ENCODE peak calls at places on chromosomes 11 and 22, in four cellular contexts. One of them, this sample, is unnamed.

GRCh38 chr11:69497221-69497787 is 15.8 kb downstream of the LINC01488 start:
- DNase-seq in right lobe of liver: peak; percentile 65
- DNase-seq in cardiac fibroblast: peak; percentile 96
- DNase-seq in heart left ventricle: peak; percentile 94
- DNase-seq in this sample: peak; percentile 89

GRCh38 chr11:2263012-2263565 is 7.3 kb downstream of the ASCL2 start:
- DNase-seq in heart left ventricle: no peak
- DNase-seq in cardiac fibroblast: no peak
- DNase-seq in right lobe of liver: no peak
- DNase-seq in this sample: no peak

GRCh38 chr22:37370306-37370979 is 56.8 kb downstream of the ELFN2 start:
- DNase-seq in right lobe of liver: no peak
- DNase-seq in heart left ventricle: peak; percentile 45
- DNase-seq in cardiac fibroblast: no peak
- DNase-seq in this sample: no peak

GRCh38 chr11:106503901-106504300 is 426.4 kb downstream of the AASDHPPT start:
- DNase-seq in cardiac fibroblast: peak; percentile 27
- DNase-seq in right lobe of liver: no peak
- DNase-seq in heart left ventricle: no peak
- DNase-seq in this sample: no peak

GRCh38 chr11:417652-418342 is 3.0 kb upstream of the SIGIRR start:
- DNase-seq in right lobe of liver: no peak
- DNase-seq in heart left ventricle: peak; percentile 26
- DNase-seq in cardiac fibroblast: no peak
- DNase-seq in this sample: no peak

GRCh38 chr11:131884461-131885073 is 514.2 kb downstream of the NTM start:
- DNase-seq in heart left ventricle: no peak
- DNase-seq in cardiac fibroblast: no peak
- DNase-seq in right lobe of liver: no peak
- DNase-seq in this sample: no peak

GRCh38 chr11:25065711-25066110 is 568.9 kb downstream of the LUZP2 start:
- DNase-seq in heart left ventricle: no peak
- DNase-seq in right lobe of liver: no peak
- DNase-seq in cardiac fibroblast: peak; percentile 0
- DNase-seq in this sample: peak; percentile 5

GRCh38 chr11:109123811-109124787 is 297.9 kb upstream of the C11orf87 start:
- DNase-seq in heart left ventricle: peak; percentile 70
- DNase-seq in cardiac fibroblast: peak; percentile 58
- DNase-seq in right lobe of liver: no peak
- DNase-seq in this sample: no peak

GRCh38 chr11:118002010-118002540 is 15.9 kb downstream of the IL10RA start:
- DNase-seq in cardiac fibroblast: no peak
- DNase-seq in right lobe of liver: peak; percentile 39
- DNase-seq in heart left ventricle: no peak
- DNase-seq in this sample: no peak

GRCh38 chr11:93737904-93738612 is 3.2 kb downstream of the TAF1D start:
- DNase-seq in cardiac fibroblast: no peak
- DNase-seq in right lobe of liver: no peak
- DNase-seq in heart left ventricle: no peak
- DNase-seq in this sample: no peak

GRCh38 chr11:120386774-120387371 is 50.7 kb downstream of the ARHGEF12 start:
- DNase-seq in right lobe of liver: no peak
- DNase-seq in cardiac fibroblast: no peak
- DNase-seq in heart left ventricle: no peak
- DNase-seq in this sample: no peak

GRCh38 chr11:132028380-132029240 is 658.2 kb downstream of the NTM start:
- DNase-seq in cardiac fibroblast: no peak
- DNase-seq in heart left ventricle: no peak
- DNase-seq in right lobe of liver: no peak
- DNase-seq in this sample: peak; percentile 36

GRCh38 chr22:30922151-30922611 is 46.4 kb downstream of the MORC2 start:
- DNase-seq in heart left ventricle: peak; percentile 72
- DNase-seq in right lobe of liver: peak; percentile 85
- DNase-seq in cardiac fibroblast: peak; percentile 69
- DNase-seq in this sample: peak; percentile 3

GRCh38 chr22:29871684-29872083 is 11.3 kb upstream of the MTMR3 start:
- DNase-seq in right lobe of liver: peak; percentile 29
- DNase-seq in heart left ventricle: no peak
- DNase-seq in cardiac fibroblast: no peak
- DNase-seq in this sample: no peak

GRCh38 chr11:20373102-20373501 is 9.6 kb downstream of the HTATIP2 start:
- DNase-seq in cardiac fibroblast: no peak
- DNase-seq in right lobe of liver: no peak
- DNase-seq in heart left ventricle: no peak
- DNase-seq in this sample: no peak

GRCh38 chr11:65487467-65488272 is 11.2 kb upstream of the MALAT1 start:
- DNase-seq in heart left ventricle: peak; percentile 100
- DNase-seq in cardiac fibroblast: peak; percentile 100
- DNase-seq in right lobe of liver: peak; percentile 94
- DNase-seq in this sample: peak; percentile 100

GRCh38 chr11:19089421-19089820 is 27.5 kb upstream of the ZDHHC13 start:
- DNase-seq in right lobe of liver: no peak
- DNase-seq in heart left ventricle: no peak
- DNase-seq in cardiac fibroblast: no peak
- DNase-seq in this sample: no peak

GRCh38 chr22:24097961-24098391 is 83.3 kb upstream of the SUSD2 start:
- DNase-seq in heart left ventricle: no peak
- DNase-seq in cardiac fibroblast: no peak
- DNase-seq in right lobe of liver: peak; percentile 34
- DNase-seq in this sample: no peak

GRCh38 chr11:44944181-44944852 is 6.4 kb downstream of the TP53I11 start:
- DNase-seq in right lobe of liver: no peak
- DNase-seq in heart left ventricle: no peak
- DNase-seq in cardiac fibroblast: no peak
- DNase-seq in this sample: no peak

GRCh38 chr22:27170491-27170890 is 513.1 kb downstream of the MIAT start:
- DNase-seq in cardiac fibroblast: peak; percentile 89
- DNase-seq in heart left ventricle: no peak
- DNase-seq in right lobe of liver: no peak
- DNase-seq in this sample: peak; percentile 90

GRCh38 chr11:71537537-71537936 is 288 bp upstream of the KRTAP5-8 start:
- DNase-seq in heart left ventricle: no peak
- DNase-seq in cardiac fibroblast: no peak
- DNase-seq in right lobe of liver: no peak
- DNase-seq in this sample: no peak

GRCh38 chr11:1827095-1827797 is 7.5 kb upstream of the SYT8 start:
- DNase-seq in heart left ventricle: peak; percentile 82
- DNase-seq in right lobe of liver: peak; percentile 77
- DNase-seq in cardiac fibroblast: peak; percentile 93
- DNase-seq in this sample: peak; percentile 78

GRCh38 chr11:88886796-88887195 is 179.0 kb downstream of the GRM5 start:
- DNase-seq in right lobe of liver: peak; percentile 56
- DNase-seq in cardiac fibroblast: peak; percentile 54
- DNase-seq in heart left ventricle: no peak
- DNase-seq in this sample: peak; percentile 15

GRCh38 chr22:25716637-25717036 is 25.4 kb upstream of the MYO18B start:
- DNase-seq in cardiac fibroblast: no peak
- DNase-seq in right lobe of liver: no peak
- DNase-seq in heart left ventricle: no peak
- DNase-seq in this sample: no peak

GRCh38 chr22:37103696-37104452 is 5.6 kb downstream of the TMPRSS6 start:
- DNase-seq in heart left ventricle: no peak
- DNase-seq in cardiac fibroblast: no peak
- DNase-seq in right lobe of liver: no peak
- DNase-seq in this sample: no peak

GRCh38 chr22:38754247-38755154 is 1.3 kb downstream of the SUN2 start:
- DNase-seq in right lobe of liver: peak; percentile 88
- DNase-seq in heart left ventricle: peak; percentile 65
- DNase-seq in cardiac fibroblast: peak; percentile 84
- DNase-seq in this sample: no peak

GRCh38 chr22:41106122-41106968 is 14.0 kb downstream of the EP300 start:
- DNase-seq in heart left ventricle: no peak
- DNase-seq in right lobe of liver: no peak
- DNase-seq in cardiac fibroblast: peak; percentile 65
- DNase-seq in this sample: no peak
- H3K4me3 ChIP-seq in heart left ventricle: no peak overlapping the region
- H3K4me3 ChIP-seq in right lobe of liver: no peak overlapping the region
- H3K4me3 ChIP-seq in cardiac fibroblast: no peak overlapping the region
- H3K4me3 ChIP-seq in this sample: no peak overlapping the region

GRCh38 chr11:115221461-115222069 is 282.6 kb downstream of the CADM1 start:
- DNase-seq in heart left ventricle: no peak
- DNase-seq in cardiac fibroblast: no peak
- DNase-seq in right lobe of liver: no peak
- DNase-seq in this sample: no peak

GRCh38 chr11:115220423-115220822 is 283.8 kb downstream of the CADM1 start:
- DNase-seq in heart left ventricle: no peak
- DNase-seq in cardiac fibroblast: no peak
- DNase-seq in right lobe of liver: no peak
- DNase-seq in this sample: no peak

GRCh38 chr11:115220881-115221280 is 283.3 kb downstream of the CADM1 start:
- DNase-seq in right lobe of liver: no peak
- DNase-seq in heart left ventricle: no peak
- DNase-seq in cardiac fibroblast: no peak
- DNase-seq in this sample: no peak

GRCh38 chr11:115222218-115222862 is 281.9 kb downstream of the CADM1 start:
- DNase-seq in right lobe of liver: no peak
- DNase-seq in heart left ventricle: no peak
- DNase-seq in cardiac fibroblast: peak; percentile 7
- DNase-seq in this sample: peak; percentile 79

GRCh38 chr11:115222863-115223530 is 281.2 kb downstream of the CADM1 start:
- DNase-seq in heart left ventricle: no peak
- DNase-seq in right lobe of liver: no peak
- DNase-seq in cardiac fibroblast: no peak
- DNase-seq in this sample: no peak
- H3K4me3 ChIP-seq in heart left ventricle: no peak overlapping the region
- H3K4me3 ChIP-seq in right lobe of liver: no peak overlapping the region
- H3K4me3 ChIP-seq in cardiac fibroblast: no peak overlapping the region
- H3K4me3 ChIP-seq in this sample: no peak overlapping the region

GRCh38 chr11:122817121-122817520 is 21.2 kb upstream of the CRTAM start:
- DNase-seq in cardiac fibroblast: peak; percentile 74
- DNase-seq in right lobe of liver: no peak
- DNase-seq in heart left ventricle: no peak
- DNase-seq in this sample: no peak

GRCh38 chr11:122814401-122814800 is 23.9 kb upstream of the CRTAM start:
- DNase-seq in heart left ventricle: no peak
- DNase-seq in cardiac fibroblast: no peak
- DNase-seq in right lobe of liver: no peak
- DNase-seq in this sample: no peak

GRCh38 chr11:122815900-122816299 is 22.4 kb upstream of the CRTAM start:
- DNase-seq in heart left ventricle: no peak
- DNase-seq in right lobe of liver: no peak
- DNase-seq in cardiac fibroblast: no peak
- DNase-seq in this sample: no peak

GRCh38 chr11:122813176-122813917 is 25.0 kb upstream of the CRTAM start:
- DNase-seq in heart left ventricle: no peak
- DNase-seq in right lobe of liver: no peak
- DNase-seq in cardiac fibroblast: no peak
- DNase-seq in this sample: no peak

GRCh38 chr11:122816701-122817100 is 21.6 kb upstream of the CRTAM start:
- DNase-seq in cardiac fibroblast: peak; percentile 72
- DNase-seq in heart left ventricle: no peak
- DNase-seq in right lobe of liver: no peak
- DNase-seq in this sample: no peak
- H3K4me3 ChIP-seq in cardiac fibroblast: no peak overlapping the region
- H3K4me3 ChIP-seq in heart left ventricle: no peak overlapping the region
- H3K4me3 ChIP-seq in right lobe of liver: no peak overlapping the region
- H3K4me3 ChIP-seq in this sample: no peak overlapping the region

DNA sequence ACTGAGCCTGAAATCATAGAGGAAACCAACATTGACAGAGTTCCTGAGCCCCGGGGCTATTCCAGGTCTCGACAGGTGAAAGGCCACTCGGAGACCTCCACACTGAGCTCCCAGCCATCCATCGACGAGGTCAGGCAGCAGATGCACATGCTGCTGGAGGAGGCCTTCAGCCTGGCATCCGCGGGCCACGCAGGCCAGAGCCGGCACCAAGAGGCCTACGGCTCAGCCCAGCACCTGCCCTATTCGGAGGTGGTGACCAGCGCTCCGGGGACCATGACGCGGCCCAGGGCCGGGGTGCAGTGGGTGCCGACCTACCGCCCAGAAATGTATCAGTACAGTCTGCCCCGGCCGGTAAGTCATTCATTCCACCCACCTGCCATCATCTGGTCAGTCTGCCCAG is 54.9 kb downstream of the C11orf91 start:
- DNase-seq in right lobe of liver: no peak
- DNase-seq in cardiac fibroblast: no peak
- DNase-seq in heart left ventricle: no peak
- DNase-seq in this sample: no peak
- H3K4me3 ChIP-seq in right lobe of liver: no peak overlapping the region
- H3K4me3 ChIP-seq in cardiac fibroblast: no peak overlapping the region
- H3K4me3 ChIP-seq in heart left ventricle: no peak overlapping the region
- H3K4me3 ChIP-seq in this sample: no peak overlapping the region

DNA sequence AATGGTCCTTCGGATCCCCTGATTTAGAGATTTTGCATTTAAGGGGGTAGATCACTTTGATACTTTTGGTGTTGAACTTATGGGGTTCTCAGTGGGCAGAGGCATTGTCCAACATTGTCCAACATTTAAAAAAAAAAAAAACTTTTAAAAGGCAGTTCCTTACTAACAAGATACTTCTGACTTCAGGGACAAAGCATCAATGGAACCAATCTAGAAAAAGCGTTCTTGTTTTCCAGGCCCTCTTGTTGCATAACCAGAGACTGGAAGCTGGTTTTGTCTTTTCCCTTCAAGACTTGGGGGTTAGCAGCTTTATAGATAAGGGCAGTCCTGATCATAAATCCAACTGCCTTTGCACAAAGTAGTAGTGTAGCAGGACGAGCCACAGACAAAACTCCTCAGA is 40.4 kb downstream of the ACER3 start:
- DNase-seq in heart left ventricle: no peak
- DNase-seq in cardiac fibroblast: no peak
- DNase-seq in right lobe of liver: no peak
- DNase-seq in this sample: no peak
- H3K4me3 ChIP-seq in heart left ventricle: no peak overlapping the region
- H3K4me3 ChIP-seq in cardiac fibroblast: no peak overlapping the region
- H3K4me3 ChIP-seq in right lobe of liver: no peak overlapping the region
- H3K4me3 ChIP-seq in this sample: no peak overlapping the region

GRCh38 chr11:11620966-11621880 is 582 bp downstream of the GALNT18 start:
- DNase-seq in cardiac fibroblast: peak; percentile 13
- DNase-seq in right lobe of liver: peak; percentile 61
- DNase-seq in heart left ventricle: peak; percentile 58
- DNase-seq in this sample: no peak

GRCh38 chr11:11621881-11622706 is at the start of gene GALNT18:
- DNase-seq in cardiac fibroblast: peak; percentile 94
- DNase-seq in right lobe of liver: peak; percentile 96
- DNase-seq in heart left ventricle: peak; percentile 95
- DNase-seq in this sample: peak; percentile 79

GRCh38 chr11:11620251-11620965 is 1.4 kb downstream of the GALNT18 start:
- DNase-seq in cardiac fibroblast: no peak
- DNase-seq in heart left ventricle: peak; percentile 69
- DNase-seq in right lobe of liver: peak; percentile 68
- DNase-seq in this sample: no peak

GRCh38 chr11:11622772-11623531 is 1.1 kb upstream of the GALNT18 start:
- DNase-seq in right lobe of liver: no peak
- DNase-seq in cardiac fibroblast: no peak
- DNase-seq in heart left ventricle: no peak
- DNase-seq in this sample: no peak

GRCh38 chr11:11618973-11619435 is 2.8 kb downstream of the GALNT18 start:
- DNase-seq in right lobe of liver: no peak
- DNase-seq in cardiac fibroblast: no peak
- DNase-seq in heart left ventricle: no peak
- DNase-seq in this sample: no peak
- H3K4me3 ChIP-seq in right lobe of liver: no peak overlapping the region
- H3K4me3 ChIP-seq in cardiac fibroblast: no peak overlapping the region
- H3K4me3 ChIP-seq in heart left ventricle: peak overlapping the region; percentile 74
- H3K4me3 ChIP-seq in this sample: no peak overlapping the region

This sample was measured in skeletal muscle cell.